ENCODE peak calls at places on chromosomes 3 and 15, in nine cellular contexts. K, I, A, P, W, B, Y, R and C are unnamed samples.

GRCh38 chr15:77031376-77032050 is 36.6 kb downstream of the PSTPIP1 start:
- DNase-seq in P (peak; percentile 10), B (peak; percentile 67), Y (peak; percentile 62), K (peak; percentile 59), R (no peak), I (no peak), W (no peak), A (peak; percentile 28), C (peak; percentile 34)

GRCh38 chr3:143287403-143287802 is 167.8 kb downstream of the CHST2 start:
- DNase-seq in I (no peak), P (no peak), R (no peak), A (no peak), B (no peak), K (no peak), W (no peak), Y (no peak), C (peak; percentile 5)

GRCh38 chr3:188819939-188820338 is 351.8 kb upstream of the TPRG1 start:
- DNase-seq in W (peak; percentile 42), Y (no peak), I (no peak), B (no peak), K (no peak), A (no peak), R (no peak), P (no peak), C (no peak)

GRCh38 chr3:187567026-187567425 is 103.2 kb downstream of the SST start:
- DNase-seq in W (no peak), K (no peak), R (no peak), I (no peak), B (no peak), P (no peak), A (no peak), Y (no peak), C (no peak)

GRCh38 chr3:157407769-157408168 is 28.9 kb upstream of the PTX3 start:
- DNase-seq in K (no peak), A (no peak), W (no peak), P (no peak), I (no peak), B (no peak), R (no peak), Y (no peak), C (no peak)

GRCh38 chr15:63381301-63382192 is at the start of gene CA12:
- DNase-seq in A (peak; percentile 69), I (no peak), K (peak; percentile 51), R (peak; percentile 44), Y (peak; percentile 85), P (peak; percentile 33), B (no peak), W (peak; percentile 24), C (no peak)

GRCh38 chr3:58074997-58075396 is 66.8 kb downstream of the FLNB start:
- DNase-seq in K (no peak), A (no peak), P (no peak), W (no peak), I (no peak), R (no peak), Y (no peak), B (no peak), C (no peak)

GRCh38 chr3:102360211-102360610 is 74.6 kb upstream of the ZPLD1 start:
- DNase-seq in Y (no peak), K (no peak), A (no peak), W (no peak), I (no peak), B (no peak), P (no peak), R (no peak), C (no peak)

GRCh38 chr3:187623285-187623814 is 46.8 kb downstream of the SST start:
- DNase-seq in W (no peak), Y (no peak), B (no peak), P (no peak), K (no peak), I (no peak), R (no peak), A (no peak), C (no peak)

GRCh38 chr3:114760679-114761078 is 386.4 kb downstream of the ZBTB20 start:
- DNase-seq in W (no peak), K (no peak), I (no peak), P (no peak), R (no peak), B (no peak), Y (no peak), A (no peak), C (no peak)

GRCh38 chr3:16759227-16759903 is 125.4 kb upstream of the PLCL2 start:
- DNase-seq in P (no peak), W (no peak), Y (no peak), A (no peak), K (no peak), I (no peak), R (no peak), B (no peak), C (no peak)

GRCh38 chr15:70799667-70800450 is 36.5 kb upstream of the UACA start:
- DNase-seq in B (no peak), I (no peak), A (no peak), W (no peak), K (no peak), Y (no peak), R (peak; percentile 50), P (peak; percentile 37), C (no peak)

GRCh38 chr3:14438262-14438661 is 35.9 kb downstream of the SLC6A6 start:
- DNase-seq in Y (no peak), W (no peak), I (no peak), B (no peak), P (no peak), R (no peak), K (no peak), A (no peak), C (no peak)

GRCh38 chr3:126356373-126357298 is 572 bp downstream of the KLF15 start:
- DNase-seq in P (peak; percentile 44), A (no peak), I (no peak), W (no peak), Y (peak; percentile 49), R (peak; percentile 64), B (peak; percentile 40), K (peak; percentile 82), C (peak; percentile 10)

GRCh38 chr15:72979308-72979707 is 73.0 kb upstream of the NEO1 start:
- DNase-seq in B (no peak), R (no peak), W (no peak), K (no peak), I (no peak), A (no peak), Y (no peak), P (no peak), C (no peak)

GRCh38 chr3:57892423-57892822 is 115.8 kb upstream of the FLNB start:
- DNase-seq in A (no peak), B (no peak), W (no peak), K (no peak), P (no peak), I (no peak), Y (no peak), R (no peak), C (no peak)

GRCh38 chr3:169149349-169149890 is 514.1 kb downstream of the MECOM start:
- DNase-seq in K (peak; percentile 84), I (peak; percentile 5), B (peak; percentile 82), W (peak; percentile 84), P (peak; percentile 89), Y (peak; percentile 92), A (peak; percentile 78), R (peak; percentile 94), C (peak; percentile 83)

GRCh38 chr3:190382082-190382481 is 5.9 kb upstream of the CLDN16 start:
- DNase-seq in A (no peak), B (no peak), I (no peak), P (no peak), R (no peak), Y (no peak), W (no peak), K (no peak), C (no peak)

GRCh38 chr15:39488498-39488897 is 92.4 kb upstream of the THBS1 start:
- DNase-seq in B (no peak), Y (no peak), R (no peak), K (peak; percentile 93), P (peak; percentile 71), W (no peak), A (no peak), I (no peak), C (no peak)
- H3K4me3 ChIP-seq in B (no peak overlapping the region), Y (no peak overlapping the region), R (no peak overlapping the region), K (no peak overlapping the region), P (no peak overlapping the region), W (no peak overlapping the region), A (no peak overlapping the region), I (no peak overlapping the region), C (no peak overlapping the region)

DNA sequence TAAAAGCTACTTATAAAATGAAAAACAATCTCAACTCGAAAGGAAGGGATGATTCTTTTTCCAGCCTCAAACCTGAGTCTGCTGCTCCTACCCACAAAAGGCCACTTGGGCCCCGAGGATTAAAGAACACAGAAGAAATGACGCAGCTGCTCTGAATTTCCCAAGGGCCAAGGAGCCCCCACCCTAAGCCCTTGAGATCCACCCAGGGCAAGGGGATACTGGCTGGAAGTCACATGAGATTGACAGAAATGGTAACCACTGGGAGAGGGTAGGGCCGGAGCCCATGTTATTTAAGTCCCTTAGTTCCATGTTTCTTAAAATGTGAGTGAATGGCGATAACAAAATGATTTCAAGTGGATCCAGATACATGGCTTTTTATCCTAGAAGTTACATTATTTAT is 17.0 kb downstream of the IGDCC4 start:
- DNase-seq in P (no peak), W (no peak), I (no peak), K (no peak), Y (no peak), B (no peak), R (no peak), A (no peak), C (no peak)
- H3K4me1 ChIP-seq in P (peaks cover 11% of the 10 kb centered on the region), W (peaks cover 16% of the 10 kb centered on the region), I (no peaks in the 10 kb centered on the region), K (no peaks in the 10 kb centered on the region), Y (no peaks in the 10 kb centered on the region), B (peaks cover 16% of the 10 kb centered on the region), R (peaks cover 10% of the 10 kb centered on the region), A (no peaks in the 10 kb centered on the region), C (peaks cover 5% of the 10 kb centered on the region)

DNA sequence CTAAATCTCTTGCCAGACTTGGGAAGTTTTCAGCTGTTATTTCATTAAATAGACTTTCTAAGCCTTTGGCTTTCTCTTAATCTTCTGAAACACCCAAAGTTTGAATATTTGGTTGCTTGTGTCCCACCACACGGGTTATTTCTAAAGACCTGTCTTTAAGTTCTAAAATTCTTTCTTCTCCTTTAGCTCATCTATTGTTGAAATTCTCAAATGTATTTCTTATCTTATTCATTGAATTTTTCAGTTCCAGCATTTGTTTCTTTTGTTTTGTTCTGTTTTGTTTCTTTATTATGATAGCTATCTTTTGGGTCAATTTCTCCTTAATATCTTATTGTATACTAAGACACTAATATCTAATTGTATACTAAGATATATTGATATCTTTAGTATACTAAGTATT is 97.0 kb downstream of the ARRDC4 start:
- DNase-seq in R (no peak), B (no peak), I (no peak), K (no peak), W (no peak), Y (no peak), P (no peak), A (no peak), C (no peak)
- H3K9me3 ChIP-seq in R (no peaks in the 10 kb centered on the region), B (peaks cover 14% of the 10 kb centered on the region), I (peaks cover 8% of the 10 kb centered on the region), K (no peaks in the 10 kb centered on the region), W (peaks cover 11% of the 10 kb centered on the region), Y (peaks cover 15% of the 10 kb centered on the region), P (no peaks in the 10 kb centered on the region), A (peaks cover 21% of the 10 kb centered on the region), C (no peaks in the 10 kb centered on the region)

DNA sequence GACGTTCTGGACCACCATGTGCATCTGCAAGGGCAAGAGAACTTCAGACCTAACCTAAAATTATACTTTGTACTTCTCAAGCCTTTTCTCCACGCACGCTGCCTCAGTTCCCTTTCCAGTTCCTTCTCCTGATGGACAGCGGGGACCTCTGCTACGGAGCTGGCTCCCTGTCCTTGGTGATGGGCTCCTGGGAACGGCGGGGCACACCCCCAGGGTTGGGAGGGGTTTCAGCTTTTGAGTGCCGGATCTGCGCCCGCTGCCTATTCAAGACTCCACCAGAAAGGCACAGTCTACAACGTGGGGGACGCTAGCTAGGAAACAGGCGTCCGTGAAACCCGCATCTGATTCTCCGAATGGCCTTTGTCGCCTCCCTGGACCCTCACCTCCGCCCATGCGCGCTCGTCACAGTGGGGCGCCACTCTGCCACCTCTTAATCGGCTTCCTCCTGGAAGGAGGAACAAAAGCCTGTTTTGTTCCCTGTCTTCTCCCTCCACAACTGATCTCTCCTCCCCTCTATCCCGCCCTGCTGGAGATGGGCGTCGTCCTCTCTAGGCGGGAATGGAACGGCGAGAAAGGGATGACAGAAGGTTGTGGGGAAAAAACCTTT is 2.2 kb downstream of the GPR149 start:
- DNase-seq in B (no peak), P (peak; percentile 15), R (peak; percentile 10), A (no peak), Y (no peak), K (no peak), I (no peak), W (peak; percentile 11), C (peak; percentile 39)
- H3K4me3 ChIP-seq in B (no peak overlapping the region), P (no peak overlapping the region), R (peak overlapping the region; percentile 27), A (peak overlapping the region; percentile 40), Y (no peak overlapping the region), K (no peak overlapping the region), I (no peak overlapping the region), W (no peak overlapping the region), C (no peak overlapping the region)